ENCODE peak calls at places on chromosomes 12 and 14, in five cellular contexts. J is pancreas, H is right atrium auricular region, N is GM23248, O is heart right ventricle. L is an unnamed sample.

GRCh38 chr14:22180045-22180444 is 409.0 kb downstream of the DAD1 start:
- DNase-seq in J (no peak), H (no peak), N (no peak), O (no peak), L (no peak)

GRCh38 chr12:5262450-5262849 is 169.5 kb upstream of the NTF3 start:
- DNase-seq in J (no peak), H (no peak), N (peak; percentile 74), O (no peak), L (no peak)

GRCh38 chr14:63777024-63777423 is 49.2 kb upstream of the SGPP1 start:
- DNase-seq in J (no peak), H (no peak), N (peak; percentile 66), O (no peak), L (no peak)

GRCh38 chr12:86193931-86194330 is 62.3 kb downstream of the MGAT4C start:
- DNase-seq in J (no peak), H (no peak), N (no peak), O (no peak), L (no peak)

GRCh38 chr12:3697311-3697870 is 55.5 kb downstream of the CRACR2A start:
- DNase-seq in J (no peak), H (no peak), N (peak; percentile 21), O (no peak), L (no peak)

GRCh38 chr14:104093366-104094055 is 8.0 kb downstream of the ASPG start:
- DNase-seq in J (no peak), H (no peak), N (peak; percentile 15), O (no peak), L (no peak)

GRCh38 chr12:31007153-31007495 is 66.5 kb upstream of the DDX11 start:
- DNase-seq in J (no peak), H (no peak), N (no peak), O (no peak), L (no peak)

GRCh38 chr12:88501976-88502938 is 78.0 kb downstream of the KITLG start:
- DNase-seq in J (no peak), H (no peak), N (peak; percentile 68), O (no peak), L (no peak)

GRCh38 chr12:131205534-131205933 is 251.8 kb downstream of the ADGRD1 start:
- DNase-seq in J (no peak), H (peak; percentile 40), N (no peak), O (no peak), L (no peak)

GRCh38 chr14:70988452-70988851 is 81.2 kb downstream of the PCNX1 start:
- DNase-seq in J (no peak), H (no peak), N (no peak), O (no peak), L (no peak)

GRCh38 chr12:113088971-113089756 is 32.6 kb downstream of the DTX1 start:
- DNase-seq in J (no peak), H (no peak), N (no peak), O (no peak), L (peak; percentile 29)

GRCh38 chr12:131012279-131013069 is 58.8 kb downstream of the ADGRD1 start:
- DNase-seq in J (no peak), H (no peak), N (no peak), O (no peak), L (no peak)

GRCh38 chr12:12266389-12266872 is 413 bp downstream of the LRP6 start:
- DNase-seq in J (no peak), H (no peak), N (peak; percentile 51), O (no peak), L (no peak)

GRCh38 chr12:114221136-114221838 is 184.7 kb downstream of the TBX5 start:
- DNase-seq in J (no peak), H (peak; percentile 67), N (no peak), O (peak; percentile 28), L (no peak)

GRCh38 chr14:95770777-95771176 is 56.9 kb upstream of the TCL1A start:
- DNase-seq in J (no peak), H (no peak), N (peak; percentile 2), O (no peak), L (no peak)

GRCh38 chr12:120199595-120200306 is 1.2 kb downstream of the RPLP0 start:
- DNase-seq in J (no peak), H (peak; percentile 77), N (peak; percentile 92), O (no peak), L (no peak)

GRCh38 chr12:58044966-58045365 is 103.6 kb downstream of the ATP23 start:
- DNase-seq in J (no peak), H (no peak), N (no peak), O (no peak), L (no peak)

GRCh38 chr12:505221-505620 is 45.5 kb downstream of the B4GALNT3 start:
- DNase-seq in J (no peak), H (no peak), N (no peak), O (no peak), L (no peak)

GRCh38 chr12:101823891-101824290 is 6.9 kb downstream of the GNPTAB start:
- DNase-seq in J (peak; percentile 32), H (peak; percentile 64), N (peak; percentile 22), O (peak; percentile 74), L (peak; percentile 47)

GRCh38 chr14:67602071-67602470 is 2.0 kb upstream of the PIGH start:
- DNase-seq in J (no peak), H (no peak), N (no peak), O (no peak), L (no peak)

GRCh38 chr14:67457782-67458181 is 30.7 kb downstream of the TMEM229B start:
- DNase-seq in J (peak; percentile 53), H (no peak), N (no peak), O (peak; percentile 25), L (no peak)

GRCh38 chr14:99093532-99094517 is 178.2 kb downstream of the BCL11B start:
- DNase-seq in J (no peak), H (no peak), N (no peak), O (no peak), L (no peak)

GRCh38 chr14:105168496-105168978 is at the start of gene JAG2:
- DNase-seq in J (peak; percentile 64), H (no peak), N (peak; percentile 33), O (peak; percentile 72), L (peak; percentile 52)

GRCh38 chr14:29028973-29029582 is 262.5 kb downstream of the FOXG1 start:
- DNase-seq in J (peak; percentile 37), H (no peak), N (no peak), O (no peak), L (no peak)

GRCh38 chr14:99769123-99769522 is 24.1 kb upstream of the EML1 start:
- DNase-seq in J (no peak), H (no peak), N (no peak), O (no peak), L (no peak)

GRCh38 chr12:2324375-2324774 is 271.6 kb downstream of the CACNA1C start:
- DNase-seq in J (peak; percentile 74), H (no peak), N (no peak), O (no peak), L (no peak)
- H3K27me3 ChIP-seq in J (no peaks in the 10 kb centered on the region), H (no peaks in the 10 kb centered on the region), N (no peaks in the 10 kb centered on the region), O (no peaks in the 10 kb centered on the region), L (no peaks in the 10 kb centered on the region)

GRCh38 chr12:2596441-2596840 is 198.3 kb upstream of the FKBP4 start:
- DNase-seq in J (no peak), H (no peak), N (no peak), O (no peak), L (no peak)
- H3K27me3 ChIP-seq in J (no peaks in the 10 kb centered on the region), H (no peaks in the 10 kb centered on the region), N (no peaks in the 10 kb centered on the region), O (no peaks in the 10 kb centered on the region), L (no peaks in the 10 kb centered on the region)

DNA sequence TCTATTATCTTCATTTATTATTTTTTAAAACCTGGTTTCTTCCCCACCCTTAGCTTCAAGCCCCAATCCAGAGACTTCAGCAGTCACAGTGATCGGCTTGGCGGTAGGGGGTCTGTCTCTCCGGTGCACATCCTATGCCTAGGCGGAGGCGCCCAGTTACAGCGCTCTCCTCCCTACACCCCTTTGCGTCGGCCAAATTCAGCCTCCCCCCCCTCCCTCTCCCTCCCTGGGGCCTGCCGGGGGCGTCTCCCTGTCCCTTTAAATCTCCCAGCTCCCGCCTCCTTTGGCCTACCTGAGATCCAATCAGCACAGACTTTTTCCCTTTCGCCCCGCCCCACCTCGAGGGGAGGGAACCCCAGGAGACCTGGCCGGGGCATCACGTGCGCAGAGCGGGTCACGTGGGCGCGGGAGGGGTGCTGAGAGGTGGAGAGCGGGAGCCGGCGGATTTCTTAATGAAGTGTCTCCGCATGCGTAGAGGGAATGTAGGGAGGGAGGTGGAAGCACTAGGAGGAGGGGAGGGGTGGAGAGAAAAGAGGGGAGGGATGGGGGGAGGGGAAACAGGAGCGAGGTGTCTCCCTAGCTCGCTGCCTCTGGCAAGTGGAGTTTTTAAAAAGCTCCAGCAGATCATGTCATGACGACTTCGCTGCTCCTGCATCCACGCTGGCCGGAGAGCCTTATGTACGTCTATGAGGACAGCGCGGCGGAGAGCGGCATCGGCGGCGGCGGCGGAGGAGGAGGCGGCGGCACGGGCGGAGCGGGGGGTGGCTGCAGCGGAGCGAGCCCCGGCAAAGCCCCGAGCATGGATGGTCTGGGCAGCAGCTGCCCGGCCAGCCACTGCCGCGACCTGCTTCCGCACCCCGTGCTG is at the start of gene HOXC13:
- DNase-seq in J (peak; percentile 68), H (no peak), N (peak; percentile 50), O (no peak), L (no peak)
- H3K27me3 ChIP-seq in J (peaks cover 29% of the 10 kb centered on the region), H (peaks cover 50% of the 10 kb centered on the region), N (peaks cover 97% of the 10 kb centered on the region), O (peaks cover 100% of the 10 kb centered on the region), L (peaks cover 98% of the 10 kb centered on the region)

DNA sequence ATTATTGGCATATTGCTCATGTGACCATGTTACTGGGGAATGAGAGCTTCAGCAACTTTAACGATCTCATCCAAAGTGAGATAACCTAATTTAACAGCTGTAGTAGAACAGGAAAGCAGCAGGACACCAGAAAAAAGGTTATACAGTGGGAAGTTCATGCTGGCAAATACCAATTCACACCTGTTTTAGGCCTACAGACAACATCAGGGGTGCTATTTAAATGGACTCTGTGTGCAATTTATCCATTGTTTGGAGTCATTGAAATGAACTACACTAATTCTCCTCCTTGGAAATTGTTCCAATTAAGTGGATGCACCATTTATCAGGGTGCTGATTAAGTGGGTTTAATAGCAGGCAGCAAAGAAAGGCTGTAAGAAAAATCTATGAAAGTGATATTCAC is 424.4 kb upstream of the LMO3 start:
- DNase-seq in J (no peak), H (no peak), N (no peak), O (no peak), L (no peak)
- H3K27me3 ChIP-seq in J (no peaks in the 10 kb centered on the region), H (no peaks in the 10 kb centered on the region), N (no peaks in the 10 kb centered on the region), O (no peaks in the 10 kb centered on the region), L (no peaks in the 10 kb centered on the region)

DNA sequence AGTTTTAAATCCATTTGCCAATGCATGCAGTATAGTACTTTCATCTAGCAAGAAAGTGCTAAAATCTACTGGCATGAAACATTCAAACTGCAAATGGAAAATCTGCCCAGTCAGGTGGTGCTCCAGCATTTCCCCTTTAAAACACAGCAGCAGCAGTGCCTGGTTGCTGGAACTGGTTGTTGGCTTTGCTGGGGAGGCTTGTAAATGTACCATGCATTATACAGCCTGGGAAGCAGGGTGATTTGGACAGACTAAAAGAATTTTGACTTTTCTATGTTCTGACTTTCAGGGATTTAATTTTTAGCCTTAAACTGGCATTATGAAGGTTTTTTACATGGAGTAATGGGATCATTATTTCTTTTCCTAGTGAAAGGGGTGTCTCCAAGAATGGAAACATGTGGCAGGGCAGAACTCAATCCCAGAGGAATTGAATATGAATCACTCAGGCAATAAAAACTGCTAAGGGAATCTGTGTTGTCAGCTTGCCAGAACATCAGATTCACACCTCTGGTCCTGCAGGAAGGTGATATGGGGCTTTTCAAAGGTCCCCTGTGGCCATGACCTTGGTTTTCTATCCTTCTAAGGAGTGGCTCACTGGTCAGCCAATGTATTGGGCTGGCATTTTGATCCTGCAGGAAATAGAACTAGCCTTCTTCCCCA is 9.0 kb upstream of the PAX9 start:
- DNase-seq in J (no peak), H (no peak), N (no peak), O (no peak), L (no peak)
- H3K27me3 ChIP-seq in J (peaks cover 57% of the 10 kb centered on the region), H (peaks cover 54% of the 10 kb centered on the region), N (peaks cover 98% of the 10 kb centered on the region), O (peaks cover 100% of the 10 kb centered on the region), L (peaks cover 99% of the 10 kb centered on the region)

L was measured in CD4-positive, alpha-beta T cell.